ENCODE peak calls at places on chromosomes 12 and 14, in four cellular contexts. X is HFF-Myc, S is neural progenitor cell, P is fibroblast of the aortic adventitia. K is an unnamed sample.

GRCh38 chr14:56202256-56202655 is 84.0 kb downstream of the PELI2 start:
- DNase-seq in P (no peak), X (no peak), S (no peak), K (no peak)

GRCh38 chr12:47282206-47282605 is 202.4 kb upstream of the AMIGO2 start:
- DNase-seq in X (no peak), P (peak; percentile 81), S (no peak), K (peak; percentile 87)

GRCh38 chr14:55701638-55702037 is 121.6 kb downstream of the KTN1 start:
- DNase-seq in X (no peak), P (peak; percentile 18), S (no peak), K (no peak)

GRCh38 chr12:85825751-85826150 is 10.5 kb downstream of the RASSF9 start:
- DNase-seq in P (no peak), X (no peak), S (no peak), K (no peak)

GRCh38 chr12:13234045-13234641 is 37.6 kb downstream of the EMP1 start:
- DNase-seq in P (peak; percentile 81), X (peak; percentile 61), S (peak; percentile 66), K (no peak)

GRCh38 chr12:64173456-64173855 is 48.6 kb downstream of the KICS2 start:
- DNase-seq in X (no peak), P (no peak), S (no peak), K (no peak)

GRCh38 chr14:66603945-66604344 is 96.0 kb downstream of the GPHN start:
- DNase-seq in X (no peak), P (no peak), S (no peak), K (no peak)

GRCh38 chr14:103151270-103151933 is 28.1 kb downstream of the TNFAIP2 start:
- DNase-seq in S (no peak), P (no peak), X (no peak), K (no peak)

GRCh38 chr12:52389313-52390207 is 4.1 kb upstream of the KRT84 start:
- DNase-seq in X (no peak), S (no peak), P (peak; percentile 8), K (no peak)

GRCh38 chr14:75147423-75148071 is 20.7 kb upstream of the NEK9 start:
- DNase-seq in P (peak; percentile 87), S (peak; percentile 72), X (no peak), K (peak; percentile 56)

GRCh38 chr12:42102720-42103119 is 42.0 kb downstream of the GXYLT1 start:
- DNase-seq in S (no peak), P (no peak), X (no peak), K (no peak)

GRCh38 chr12:111046896-111047295 is 126.5 kb upstream of the MYL2 start:
- DNase-seq in X (no peak), S (no peak), P (no peak), K (no peak)

GRCh38 chr14:91493169-91493568 is 16.9 kb downstream of the PPP4R3A start:
- DNase-seq in S (no peak), X (no peak), P (peak; percentile 62), K (no peak)

GRCh38 chr12:94203181-94203546 is 54.8 kb downstream of the PLXNC1 start:
- DNase-seq in X (no peak), S (no peak), P (no peak), K (no peak)

GRCh38 chr12:27899151-27899661 is 73.3 kb downstream of the PTHLH start:
- DNase-seq in S (no peak), X (no peak), P (peak; percentile 98), K (peak; percentile 100)

GRCh38 chr12:17588968-17589367 is 501.0 kb downstream of the RERGL start:
- DNase-seq in S (peak; percentile 73), X (no peak), P (no peak), K (no peak)

GRCh38 chr14:62280366-62280765 is 518.1 kb downstream of the SNAPC1 start:
- DNase-seq in X (no peak), P (no peak), S (peak; percentile 12), K (no peak)

GRCh38 chr12:30696486-30696885 is 817 bp upstream of the IPO8 start:
- DNase-seq in P (no peak), S (peak; percentile 17), X (no peak), K (no peak)

GRCh38 chr12:32367381-32367780 is 32.0 kb upstream of the FGD4 start:
- DNase-seq in X (no peak), P (no peak), S (no peak), K (no peak)

GRCh38 chr12:129614221-129614885 is 289.5 kb downstream of the TMEM132D start:
- DNase-seq in S (no peak), P (no peak), X (no peak), K (no peak)

GRCh38 chr14:20048202-20048601 is 11.6 kb upstream of the OR4L1 start:
- DNase-seq in S (no peak), P (no peak), X (no peak), K (no peak)

GRCh38 chr14:92971601-92972180 is 48.7 kb downstream of the CHGA start:
- DNase-seq in P (no peak), X (no peak), S (no peak), K (no peak)

GRCh38 chr12:66713984-66714383 is 35.1 kb upstream of the GRIP1 start:
- DNase-seq in X (no peak), P (no peak), S (no peak), K (no peak)

GRCh38 chr14:72638021-72638420 is 255.9 kb downstream of the DPF3 start:
- DNase-seq in P (peak; percentile 81), X (peak; percentile 67), S (no peak), K (peak; percentile 72)

GRCh38 chr12:116346751-116347150 is 69.3 kb upstream of the MED13L start:
- DNase-seq in X (peak; percentile 66), S (no peak), P (peak; percentile 96), K (peak; percentile 82)

GRCh38 chr14:91997492-91997891 is 42.4 kb downstream of the TRIP11 start:
- DNase-seq in X (no peak), P (peak; percentile 35), S (no peak), K (no peak)

GRCh38 chr12:47813491-47814196 is 6.1 kb downstream of the HDAC7 start:
- DNase-seq in P (no peak), S (peak; percentile 53), X (no peak), K (no peak)

GRCh38 chr12:67649165-67650126 is 901 bp downstream of the DYRK2 start:
- DNase-seq in P (no peak), S (peak; percentile 57), X (no peak), K (no peak)

GRCh38 chr14:77033622-77034521 is 5.4 kb upstream of the IRF2BPL start:
- DNase-seq in S (peak; percentile 91), X (no peak), P (peak; percentile 83), K (no peak)

DNA sequence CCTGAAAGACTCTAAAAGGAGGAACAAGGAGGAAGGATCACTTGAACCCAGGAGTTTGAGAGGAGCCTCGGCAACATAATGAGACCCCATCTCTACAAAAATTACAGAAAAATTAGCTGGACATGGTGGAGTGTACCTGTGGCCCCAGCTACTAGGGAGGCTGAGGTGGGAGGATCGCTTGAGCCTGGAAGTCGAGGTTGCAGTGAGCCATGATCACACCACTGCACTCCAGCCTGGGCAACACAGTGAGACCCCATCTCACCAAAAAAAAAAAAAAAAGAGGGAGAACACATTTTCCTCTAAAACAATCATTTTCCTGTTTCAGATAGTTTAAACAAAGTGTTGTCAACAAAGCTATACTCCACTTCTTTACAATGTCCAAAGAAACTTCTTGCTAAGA is 5.2 kb downstream of the HCAR1 start:
- DNase-seq in S (no peak), X (no peak), P (no peak), K (no peak)
- H3K4me3 ChIP-seq in S (no peak overlapping the region), X (no peak overlapping the region), P (no peak overlapping the region), K (no peak overlapping the region)

DNA sequence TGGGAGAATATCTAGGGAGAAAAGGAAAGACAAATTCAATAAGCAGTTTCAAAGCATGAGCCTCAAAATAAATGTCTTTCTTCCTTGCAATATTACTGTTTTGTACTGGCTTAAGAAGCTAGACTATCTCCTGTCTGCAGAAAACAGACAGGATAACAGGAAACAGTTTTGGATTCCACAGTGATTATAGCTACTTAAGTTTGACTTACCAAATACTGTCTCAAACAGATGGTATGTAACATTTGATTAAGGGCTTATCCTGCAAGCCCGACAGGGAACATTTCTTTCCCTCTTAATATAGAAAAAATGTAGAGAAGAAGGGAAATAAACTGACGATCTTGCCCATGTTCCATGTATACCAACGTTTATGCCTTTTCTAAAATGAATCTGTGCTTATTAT is 179.9 kb upstream of the EEA1 start:
- DNase-seq in P (peak; percentile 45), S (no peak), X (no peak), K (no peak)
- H3K4me3 ChIP-seq in P (no peak overlapping the region), S (no peak overlapping the region), X (no peak overlapping the region), K (no peak overlapping the region)

DNA sequence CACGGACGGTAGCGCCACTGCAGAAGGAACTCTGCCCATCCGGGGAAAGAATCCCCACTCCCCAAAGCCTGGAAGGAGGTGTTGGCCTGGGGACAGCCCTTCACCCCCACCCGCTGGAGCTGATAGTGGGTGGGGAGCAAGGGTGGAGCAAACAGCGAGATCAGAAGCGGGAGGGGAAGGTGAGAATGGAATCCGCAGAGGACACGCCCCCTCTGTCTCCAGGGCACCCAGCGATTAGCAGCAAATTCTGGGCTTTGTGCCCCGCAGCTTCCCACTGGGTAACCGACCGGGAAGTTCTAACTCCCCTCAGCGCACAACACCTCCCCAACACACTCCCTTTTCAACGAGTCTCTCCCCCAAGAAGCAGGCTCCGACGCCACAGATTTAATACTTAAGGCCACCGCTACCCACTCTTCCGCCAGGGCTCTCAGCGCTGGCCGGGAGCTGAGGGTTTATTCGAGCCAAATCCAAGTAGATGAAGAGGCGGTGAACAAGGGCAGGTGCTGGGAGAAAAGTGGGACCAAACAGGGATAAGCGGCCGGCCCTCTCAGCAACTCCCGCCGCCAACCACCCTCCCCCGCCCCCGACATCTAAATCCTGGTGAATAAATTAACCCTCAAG is 1.3 kb downstream of the SLC25A29 start:
- DNase-seq in S (peak; percentile 80), P (peak; percentile 58), X (no peak), K (no peak)
- H3K4me3 ChIP-seq in S (peak overlapping the region; percentile 100), P (peak overlapping the region; percentile 74), X (peak overlapping the region; percentile 69), K (peak overlapping the region; percentile 84)

DNA sequence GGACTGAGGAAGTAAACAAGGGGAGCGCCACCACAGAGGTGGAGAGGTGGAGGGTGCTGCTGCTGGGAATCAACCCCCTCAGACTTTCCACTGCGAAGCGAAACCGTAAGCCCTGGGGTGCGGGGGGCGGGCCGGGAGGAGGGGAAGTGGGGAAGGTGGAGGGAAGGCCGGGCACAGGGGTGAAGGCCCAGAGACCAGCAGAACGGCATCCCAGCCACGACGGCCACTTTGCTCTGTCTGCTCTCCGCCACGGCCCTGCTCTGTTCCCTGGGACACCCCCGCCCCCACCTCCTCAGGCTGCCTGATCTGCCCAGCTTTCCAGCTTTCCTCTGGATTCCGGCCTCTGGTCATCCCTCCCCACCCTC is at the start of gene LAG3:
- DNase-seq in P (no peak), X (no peak), S (no peak), K (no peak)
- H3K4me3 ChIP-seq in P (no peak within 1 kb of the TSS), X (no peak within 1 kb of the TSS), S (peak within 1 kb of the TSS; percentile 34), K (no peak within 1 kb of the TSS)

DNA sequence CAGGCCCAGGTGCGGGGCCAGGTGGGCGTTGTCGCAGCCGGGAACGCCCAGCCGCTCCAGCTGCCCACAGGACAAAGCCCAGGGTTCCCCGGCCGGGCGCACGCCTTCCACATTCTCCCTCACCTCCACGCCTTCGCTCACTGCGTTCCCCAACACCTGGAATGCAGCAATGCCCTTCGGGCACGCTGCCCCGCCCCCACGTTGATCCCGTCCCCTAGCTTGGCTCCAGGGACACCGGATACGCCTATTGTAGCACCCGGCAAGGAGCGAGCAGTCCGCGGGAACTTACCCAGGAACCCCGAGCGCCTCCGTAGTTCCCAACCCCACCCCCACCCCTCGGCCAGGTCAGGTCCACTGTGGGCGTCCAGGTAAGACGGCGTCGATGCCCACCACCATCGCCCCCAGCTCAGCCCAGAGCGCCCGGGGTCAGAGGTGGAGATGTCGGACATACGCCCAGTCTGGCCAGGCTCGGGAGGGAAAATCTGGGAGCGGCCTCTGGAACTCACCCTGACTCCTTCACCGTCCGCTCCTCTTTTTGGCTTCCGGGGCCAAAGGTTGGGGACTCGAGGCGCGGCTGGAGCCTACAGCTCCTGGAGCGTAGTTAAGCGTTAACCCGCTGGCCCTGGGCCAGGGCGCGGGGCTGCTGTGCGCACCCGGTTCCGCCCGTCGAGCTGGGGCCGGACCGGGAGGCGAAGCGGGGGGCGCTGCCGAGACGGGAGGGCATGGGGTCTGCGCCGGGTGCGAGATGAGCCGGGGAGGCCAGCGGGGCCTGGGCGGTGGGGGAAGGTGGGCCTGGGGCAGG is 600 bp upstream of the CEP170B start:
- DNase-seq in S (peak; percentile 75), P (no peak), X (no peak), K (no peak)
- H3K4me3 ChIP-seq in S (peak overlapping the region; percentile 64), P (peak overlapping the region; percentile 44), X (peak overlapping the region; percentile 40), K (peak overlapping the region; percentile 48)